ENCODE peak calls at places on chromosome 15, in four cellular contexts. L, O, U and S are unnamed samples.
A peak's percentile ranks its signal among the peaks of the same experiment; 100 is the strongest.

GRCh38 chr15:100175406-100176114 is 166.2 kb downstream of the ADAMTS17 start:
- DNase-seq in L (no peak), O (no peak), U (no peak), S (no peak)

GRCh38 chr15:85649372-85649771 is 145.4 kb downstream of the KLHL25 start:
- DNase-seq in L (peak; percentile 2), O (peak; percentile 74), U (no peak), S (no peak)

GRCh38 chr15:101242999-101243336 is 8.9 kb downstream of the CHSY1 start:
- DNase-seq in L (no peak), O (no peak), U (no peak), S (no peak)

GRCh38 chr15:79450648-79451047 is 18.5 kb downstream of the MINAR1 start:
- DNase-seq in L (peak; percentile 12), O (peak; percentile 5), U (no peak), S (no peak)

GRCh38 chr15:68152342-68152741 is 52.8 kb downstream of the CALML4 start:
- DNase-seq in L (no peak), O (no peak), U (no peak), S (no peak)

GRCh38 chr15:63497642-63498100 is 6.7 kb upstream of the USP3 start:
- DNase-seq in L (no peak), O (no peak), U (no peak), S (peak; percentile 37)

GRCh38 chr15:45550436-45550835 is 27.9 kb upstream of the SLC30A4 start:
- DNase-seq in L (no peak), O (no peak), U (no peak), S (no peak)

GRCh38 chr15:98586066-98586465 is 62.3 kb upstream of the IGF1R start:
- DNase-seq in L (no peak), O (no peak), U (no peak), S (no peak)

GRCh38 chr15:99981839-99982658 is 248.8 kb upstream of the LYSMD4 start:
- DNase-seq in L (no peak), O (no peak), U (no peak), S (no peak)

GRCh38 chr15:58203537-58203936 is 65.4 kb downstream of the AQP9 start:
- DNase-seq in L (peak; percentile 78), O (no peak), U (no peak), S (no peak)

GRCh38 chr15:65921780-65922179 is 52.5 kb downstream of the RAB11A start:
- DNase-seq in L (no peak), O (no peak), U (no peak), S (no peak)

GRCh38 chr15:41996921-41997592 is 23.8 kb downstream of the PLA2G4E start:
- DNase-seq in L (no peak), O (no peak), U (no peak), S (no peak)

GRCh38 chr15:69612112-69612511 is 159.5 kb downstream of the RPLP1 start:
- DNase-seq in L (no peak), O (no peak), U (no peak), S (no peak)

GRCh38 chr15:69820819-69821218 is 276.9 kb downstream of the TLE3 start:
- DNase-seq in L (no peak), O (no peak), U (no peak), S (no peak)

GRCh38 chr15:90917569-90917968 is 14.5 kb downstream of the MAN2A2 start:
- DNase-seq in L (no peak), O (no peak), U (no peak), S (no peak)

GRCh38 chr15:29123991-29124390 is 145.6 kb downstream of the NSMCE3 start:
- DNase-seq in L (no peak), O (no peak), U (no peak), S (no peak)

GRCh38 chr15:51621917-51622268 is 678 bp downstream of the DMXL2 start:
- DNase-seq in L (peak; percentile 75), O (peak; percentile 7), U (no peak), S (peak; percentile 76)

GRCh38 chr15:59232476-59232875 is 25.8 kb downstream of the LDHAL6B start:
- DNase-seq in L (no peak), O (no peak), U (no peak), S (no peak)

GRCh38 chr15:33044598-33044997 is 149.9 kb downstream of the FMN1 start:
- DNase-seq in L (no peak), O (no peak), U (no peak), S (no peak)

GRCh38 chr15:39301589-39301999 is 279.3 kb upstream of the THBS1 start:
- DNase-seq in L (no peak), O (no peak), U (no peak), S (peak; percentile 5)

GRCh38 chr15:98657721-98658120 is 9.4 kb downstream of the IGF1R start:
- DNase-seq in L (no peak), O (no peak), U (no peak), S (no peak)

GRCh38 chr15:66702770-66703539 is 919 bp downstream of the SMAD6 start:
- DNase-seq in L (no peak), O (no peak), U (no peak), S (no peak)

GRCh38 chr15:62067448-62068044 is 769 bp downstream of the C2CD4A start:
- DNase-seq in L (no peak), O (no peak), U (no peak), S (peak; percentile 49)

GRCh38 chr15:64701051-64701450 is 74.3 kb downstream of the RBPMS2 start:
- DNase-seq in L (no peak), O (no peak), U (no peak), S (no peak)

GRCh38 chr15:23648920-23649515 is 1.4 kb upstream of the MAGEL2 start:
- DNase-seq in L (peak; percentile 49), O (peak; percentile 16), U (no peak), S (peak; percentile 18)

GRCh38 chr15:70088887-70089691 is 8.6 kb downstream of the TLE3 start:
- DNase-seq in L (no peak), O (no peak), U (no peak), S (no peak)

DNA sequence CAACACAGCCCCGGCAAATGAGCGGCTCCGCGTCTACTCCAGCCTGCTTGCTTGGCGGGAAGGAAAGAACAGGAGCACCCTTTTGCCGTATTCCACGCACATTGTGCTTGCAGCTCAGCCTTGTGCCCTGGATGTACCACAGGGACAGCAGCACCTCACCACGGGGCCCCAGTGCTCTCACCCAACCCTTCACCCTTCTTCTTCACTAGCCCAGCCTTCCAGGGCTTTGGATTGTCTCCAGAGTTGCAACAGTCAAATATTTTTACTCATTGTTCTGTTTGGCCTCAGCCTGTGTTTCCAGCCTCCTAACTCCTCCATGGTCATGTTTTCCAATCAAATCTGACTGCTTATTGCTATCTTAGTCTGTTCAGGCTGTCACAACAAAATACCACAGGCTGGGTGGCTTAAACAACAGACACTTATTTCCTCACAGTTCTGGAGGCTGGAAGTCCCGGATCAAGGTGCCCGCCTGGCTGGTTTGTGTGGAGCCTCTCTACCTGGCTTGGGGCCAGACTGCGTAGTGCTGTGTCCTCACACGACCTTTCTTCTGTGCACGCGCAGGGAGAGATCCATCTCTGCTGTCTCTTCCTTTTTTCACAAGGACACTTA is 79.2 kb upstream of the ABHD17C start:
- DNase-seq in L (peak; percentile 5), O (peak; percentile 87), U (no peak), S (peak; percentile 40)
- TF ChIP-seq CHD2 in L (no peak), O (no peak), U (no peak), S (no peak)

DNA sequence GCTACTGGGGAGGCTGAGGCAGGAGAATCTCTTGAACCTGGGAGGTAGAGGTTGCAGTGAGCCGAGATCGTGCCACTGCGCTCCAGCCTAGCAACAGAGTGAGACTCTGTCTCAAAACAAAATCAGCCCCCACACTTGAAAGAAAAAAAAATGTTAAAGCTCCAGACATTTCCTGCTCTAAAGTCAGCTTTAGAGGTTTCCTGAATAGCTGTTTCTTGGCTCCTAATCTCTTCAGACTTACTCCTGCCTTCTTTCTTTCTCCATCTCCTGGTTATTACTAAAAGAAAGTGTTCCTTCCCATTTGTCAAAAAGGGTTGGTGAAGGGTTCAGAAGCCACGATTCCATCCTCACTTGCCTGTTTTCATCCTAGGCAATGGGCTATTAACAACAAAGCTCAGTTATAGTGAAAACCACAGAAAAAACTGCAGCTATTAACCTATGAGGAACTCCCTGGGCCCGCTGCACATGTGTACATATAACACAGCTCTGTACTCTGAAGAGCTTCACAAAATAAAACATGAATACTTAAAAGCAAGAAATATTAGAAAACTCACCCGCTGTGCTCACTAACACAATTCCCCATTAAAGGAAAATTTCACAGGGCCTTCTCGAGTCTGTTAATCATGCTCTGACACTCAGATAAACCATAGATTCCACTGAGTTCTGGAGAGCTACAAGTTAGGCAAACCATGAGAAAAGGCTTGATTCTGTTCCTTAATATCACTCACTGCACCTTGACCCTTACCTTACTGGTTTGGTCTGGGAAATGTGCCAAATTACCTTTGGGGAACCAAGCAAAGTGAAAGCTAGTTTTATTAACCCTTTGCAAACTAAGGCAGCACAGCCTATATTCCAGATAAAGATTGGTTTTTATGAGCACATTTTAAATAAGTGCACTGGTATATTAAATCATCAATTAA is 89.9 kb upstream of the TSPAN3 start:
- DNase-seq in L (no peak), O (peak; percentile 81), U (no peak), S (no peak)
- TF ChIP-seq JUNB in L (no peak), O (no peak), U (no peak), S (no peak)

DNA sequence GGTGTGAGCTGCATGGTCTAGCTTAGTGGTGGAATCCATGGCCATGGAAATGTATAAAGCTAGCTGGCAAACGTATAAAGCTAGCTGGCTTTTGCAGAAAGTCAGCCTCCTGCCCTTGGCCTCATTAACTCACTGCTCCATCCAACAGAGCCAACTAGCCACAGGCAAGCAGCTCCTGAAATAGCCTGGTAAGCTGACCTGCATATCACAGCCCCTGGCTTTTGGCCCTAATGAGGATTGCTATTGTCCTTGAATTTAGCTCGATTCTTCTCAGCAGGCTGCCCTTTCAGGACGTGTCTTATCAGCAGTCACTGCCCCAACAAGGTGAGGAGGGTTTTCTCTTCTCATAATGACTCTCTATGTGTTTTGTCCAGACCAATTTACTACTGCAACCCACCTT is 446.8 kb downstream of the WDR72 start:
- DNase-seq in L (no peak), O (no peak), U (no peak), S (no peak)
- TF ChIP-seq CHD2 in L (no peak), O (no peak), U (no peak), S (no peak)

GRCh38 chr15:75832114-75832513 is 11.1 kb upstream of the UBE2Q2 start:
- DNase-seq in L (peak; percentile 61), O (no peak), U (no peak), S (no peak)

GRCh38 chr15:75840659-75841058 is 2.6 kb upstream of the UBE2Q2 start:
- DNase-seq in L (no peak), O (no peak), U (no peak), S (peak; percentile 63)

GRCh38 chr15:75835990-75836952 is 7.0 kb upstream of the UBE2Q2 start:
- DNase-seq in L (no peak), O (no peak), U (no peak), S (no peak)

GRCh38 chr15:75834011-75834410 is 9.2 kb upstream of the UBE2Q2 start:
- DNase-seq in L (no peak), O (no peak), U (no peak), S (no peak)

GRCh38 chr15:75836953-75837321 is 6.3 kb upstream of the UBE2Q2 start:
- DNase-seq in L (peak; percentile 48), O (no peak), U (peak; percentile 69), S (no peak)
- TF ChIP-seq JUNB in L (no peak), O (no peak), U (peak; percentile 27), S (no peak)

GRCh38 chr15:82571722-82572222 is 31.5 kb upstream of the RPS17 start:
- DNase-seq in L (peak; percentile 34), O (no peak), U (no peak), S (no peak)
- TF ChIP-seq CHD2 in L (no peak), O (no peak), U (no peak), S (no peak)